ENCODE peak calls at places on chromosomes 3 and 15, in nine cellular contexts. A, L, D, P, I, W, N, H and T are unnamed samples.

GRCh38 chr3:66144792-66145733 is 75.7 kb upstream of the SLC25A26 start:
- DNase-seq in A (no peak), L (no peak), D (peak; percentile 67), P (no peak), I (no peak), W (no peak), N (no peak), H (no peak), T (no peak)

GRCh38 chr3:14135581-14135980 is 10.7 kb downstream of the TMEM43 start:
- DNase-seq in A (no peak), L (no peak), D (no peak), P (no peak), I (no peak), W (no peak), N (no peak), H (no peak), T (no peak)

GRCh38 chr3:37542772-37543449 is 318.8 kb upstream of the CTDSPL start:
- DNase-seq in A (no peak), L (peak; percentile 59), D (no peak), P (no peak), I (no peak), W (no peak), N (no peak), H (no peak), T (no peak)

GRCh38 chr15:57217716-57218598 is 158.3 kb upstream of the CGNL1 start:
- DNase-seq in A (no peak), L (peak; percentile 26), D (peak; percentile 42), P (no peak), I (no peak), W (no peak), N (no peak), H (no peak), T (no peak)

GRCh38 chr3:12578742-12579141 is 21.9 kb downstream of the MKRN2 start:
- DNase-seq in A (no peak), L (no peak), D (no peak), P (no peak), I (no peak), W (no peak), N (no peak), H (no peak), T (no peak)

GRCh38 chr3:122451371-122451770 is 35.5 kb upstream of the WDR5B start:
- DNase-seq in A (no peak), L (no peak), D (no peak), P (no peak), I (no peak), W (no peak), N (no peak), H (no peak), T (no peak)

GRCh38 chr15:60529332-60529731 is 50.4 kb upstream of the ICE2 start:
- DNase-seq in A (no peak), L (peak; percentile 8), D (no peak), P (no peak), I (no peak), W (no peak), N (no peak), H (no peak), T (no peak)

GRCh38 chr15:37053070-37053653 is 47.2 kb downstream of the MEIS2 start:
- DNase-seq in A (no peak), L (no peak), D (no peak), P (no peak), I (no peak), W (no peak), N (no peak), H (no peak), T (no peak)

GRCh38 chr3:117721866-117722265 is 1012.3 kb downstream of the TUSC7 start:
- DNase-seq in A (no peak), L (no peak), D (no peak), P (no peak), I (no peak), W (no peak), N (no peak), H (no peak), T (no peak)

GRCh38 chr3:37536033-37536432 is 325.6 kb upstream of the CTDSPL start:
- DNase-seq in A (no peak), L (no peak), D (no peak), P (no peak), I (no peak), W (no peak), N (no peak), H (no peak), T (no peak)

GRCh38 chr3:50525191-50525590 is 21.8 kb upstream of the CACNA2D2 start:
- DNase-seq in A (no peak), L (no peak), D (no peak), P (no peak), I (no peak), W (no peak), N (no peak), H (no peak), T (no peak)

GRCh38 chr3:24401090-24401810 is 93.4 kb downstream of the THRB start:
- DNase-seq in A (no peak), L (no peak), D (no peak), P (no peak), I (no peak), W (no peak), N (no peak), H (no peak), T (no peak)

GRCh38 chr15:90903733-90904536 is 833 bp downstream of the MAN2A2 start:
- DNase-seq in A (no peak), L (no peak), D (peak; percentile 9), P (no peak), I (no peak), W (no peak), N (peak; percentile 49), H (no peak), T (no peak)

GRCh38 chr3:15794842-15795562 is 2.8 kb downstream of the ANKRD28 start:
- DNase-seq in A (no peak), L (no peak), D (peak; percentile 30), P (no peak), I (no peak), W (no peak), N (no peak), H (no peak), T (no peak)

GRCh38 chr3:184756151-184756681 is 44.4 kb upstream of the MAGEF1 start:
- DNase-seq in A (no peak), L (no peak), D (no peak), P (no peak), I (no peak), W (no peak), N (no peak), H (no peak), T (no peak)